ENCODE peak calls at places on chromosomes 16 and 17, in ten cellular contexts. D is tibial artery, B is cardiac muscle cell, K is 8988T, M is neural progenitor cell, N is retinal pigment epithelial cell, O is AML-193, C is NCI-H748 treated with DMSO at 0.1 percent for 48 hours, X is AG10803, S is IMR-90. E is an unnamed sample.
A peak's percentile ranks its signal among the peaks of the same experiment; 100 is the strongest.

GRCh38 chr16:4006441-4006989 is 109.7 kb downstream of the ADCY9 start:
- DNase-seq in B (no peak), K (no peak), D (no peak), M (no peak), X (no peak), C (no peak), N (no peak), O (no peak), S (peak; percentile 30), E (no peak)

GRCh38 chr17:30831663-30832437 is at the start of gene ATAD5:
- DNase-seq in S (peak; percentile 91), M (peak; percentile 89), B (peak; percentile 94), C (peak; percentile 81), O (peak; percentile 31), X (peak; percentile 90), K (peak; percentile 46), D (peak; percentile 94), N (peak; percentile 54), E (peak; percentile 93)

GRCh38 chr17:57900991-57901743 is 51.3 kb upstream of the MRPS23 start:
- DNase-seq in M (no peak), C (peak; percentile 98), B (no peak), N (no peak), O (no peak), S (no peak), X (no peak), K (no peak), D (no peak), E (no peak)

GRCh38 chr16:79776243-79776884 is 175.8 kb upstream of the MAF start:
- DNase-seq in N (no peak), D (no peak), B (peak; percentile 55), M (peak; percentile 37), X (peak; percentile 58), O (no peak), K (no peak), S (no peak), C (no peak), E (peak; percentile 52)

GRCh38 chr17:14201087-14201486 is 35.6 kb downstream of the CDRT15 start:
- DNase-seq in N (no peak), S (peak; percentile 8), X (peak; percentile 34), O (no peak), C (no peak), B (peak; percentile 44), K (no peak), M (no peak), D (no peak), E (no peak)

GRCh38 chr17:43545383-43545632 is 832 bp downstream of the ETV4 start:
- DNase-seq in B (peak; percentile 20), M (no peak), O (peak; percentile 29), C (no peak), S (peak; percentile 18), K (no peak), D (no peak), N (no peak), X (no peak), E (no peak)

GRCh38 chr16:52022177-52022576 is 524.8 kb downstream of the TOX3 start:
- DNase-seq in B (no peak), M (no peak), K (no peak), S (no peak), N (no peak), X (no peak), O (no peak), C (no peak), D (no peak), E (no peak)

GRCh38 chr16:74020086-74020670 is 276.4 kb upstream of the PSMD7 start:
- DNase-seq in X (no peak), S (no peak), B (no peak), O (no peak), C (no peak), M (peak; percentile 77), D (no peak), N (no peak), K (no peak), E (no peak)

GRCh38 chr17:38572665-38573365 is 32.9 kb downstream of the SRCIN1 start:
- DNase-seq in X (no peak), O (no peak), D (no peak), C (peak; percentile 38), N (no peak), M (peak; percentile 94), B (no peak), K (peak; percentile 82), S (no peak), E (peak; percentile 91)

GRCh38 chr16:87126403-87127025 is 190.7 kb downstream of the C16orf95 start:
- DNase-seq in B (no peak), M (no peak), N (no peak), O (no peak), S (no peak), K (no peak), D (peak; percentile 65), C (no peak), X (no peak), E (no peak)

GRCh38 chr17:546456-546855 is 168.2 kb downstream of the VPS53 start:
- DNase-seq in X (no peak), O (no peak), C (no peak), D (no peak), M (no peak), N (no peak), K (no peak), S (no peak), B (no peak), E (no peak)

GRCh38 chr17:35743911-35744328 is 9.1 kb downstream of the GAS2L2 start:
- DNase-seq in B (peak; percentile 65), N (no peak), S (peak; percentile 40), D (no peak), X (peak; percentile 24), M (peak; percentile 77), C (no peak), O (peak; percentile 73), K (peak; percentile 46), E (peak; percentile 68)

GRCh38 chr16:50335198-50335958 is 33.4 kb downstream of the BRD7 start:
- DNase-seq in M (no peak), K (no peak), X (no peak), N (no peak), S (peak; percentile 33), B (no peak), D (no peak), O (no peak), C (no peak), E (no peak)

GRCh38 chr16:24610421-24610765 is 71.0 kb downstream of the RBBP6 start:
- DNase-seq in C (no peak), B (peak; percentile 71), N (no peak), S (peak; percentile 1), K (no peak), D (no peak), X (peak; percentile 21), M (peak; percentile 63), O (no peak), E (peak; percentile 45)

GRCh38 chr16:1826691-1827573 is at the start of the genes FAHD1 and HAGH:
- DNase-seq in C (peak; percentile 75), B (peak; percentile 97), O (peak; percentile 66), N (peak; percentile 86), S (peak; percentile 94), X (peak; percentile 96), M (peak; percentile 96), D (peak; percentile 96), K (peak; percentile 90), E (peak; percentile 95)

GRCh38 chr17:1434150-1434549 is 21.9 kb downstream of the CRK start:
- DNase-seq in B (peak; percentile 45), D (no peak), X (no peak), N (peak; percentile 48), C (no peak), O (no peak), K (no peak), S (peak; percentile 57), M (no peak), E (no peak)

GRCh38 chr16:3179651-3180050 is 8.4 kb upstream of the OR1F1 start:
- DNase-seq in B (no peak), N (no peak), O (no peak), D (no peak), S (no peak), K (no peak), C (no peak), X (no peak), M (no peak), E (no peak)

GRCh38 chr16:83390759-83391158 is 417.0 kb upstream of the HSBP1 start:
- DNase-seq in X (peak; percentile 9), C (no peak), S (no peak), K (no peak), B (no peak), O (no peak), N (no peak), D (no peak), M (peak; percentile 11), E (peak; percentile 77)

GRCh38 chr16:87464691-87465300 is 28.0 kb downstream of the ZCCHC14 start:
- DNase-seq in B (peak; percentile 94), S (peak; percentile 96), D (peak; percentile 93), K (no peak), N (no peak), C (no peak), O (peak; percentile 16), M (no peak), X (peak; percentile 91), E (no peak)

GRCh38 chr16:56041556-56042140 is 149.6 kb upstream of the GNAO1 start:
- DNase-seq in O (no peak), K (no peak), N (no peak), X (no peak), S (no peak), B (no peak), M (peak; percentile 76), D (no peak), C (no peak), E (peak; percentile 78)

GRCh38 chr16:20850981-20851380 is 44.7 kb downstream of the REXO5 start:
- DNase-seq in N (no peak), O (no peak), C (no peak), M (no peak), B (peak; percentile 35), X (peak; percentile 12), K (no peak), D (no peak), S (peak; percentile 18), E (no peak)

GRCh38 chr16:67092227-67092626 is 17.5 kb upstream of the PHAF1 start:
- DNase-seq in M (no peak), B (peak; percentile 51), X (peak; percentile 85), S (peak; percentile 86), K (no peak), C (no peak), D (no peak), O (no peak), N (no peak), E (no peak)

GRCh38 chr16:83971165-83972130 is 3.4 kb downstream of the NECAB2 start:
- DNase-seq in K (no peak), S (no peak), X (no peak), B (no peak), M (peak; percentile 17), C (no peak), O (no peak), D (no peak), N (no peak), E (no peak)

GRCh38 chr17:43401293-43401692 is 2.5 kb downstream of the ARL4D start:
- DNase-seq in K (no peak), M (no peak), S (peak; percentile 88), B (peak; percentile 67), O (no peak), C (no peak), X (peak; percentile 88), D (peak; percentile 87), N (peak; percentile 89), E (no peak)

GRCh38 chr17:65888649-65889048 is 303.3 kb downstream of the CEP112 start:
- DNase-seq in M (no peak), O (no peak), X (peak; percentile 78), K (no peak), B (peak; percentile 87), C (no peak), N (peak; percentile 9), S (peak; percentile 66), D (no peak), E (peak; percentile 73)

GRCh38 chr16:72172105-72173034 is at the start of gene PMFBP1:
- DNase-seq in O (peak; percentile 95), S (peak; percentile 59), K (no peak), N (no peak), D (no peak), C (no peak), B (peak; percentile 87), M (no peak), X (peak; percentile 66), E (peak; percentile 79)

GRCh38 chr17:70767102-70767701 is 597.9 kb downstream of the KCNJ2 start:
- DNase-seq in K (no peak), M (peak; percentile 53), S (peak; percentile 59), N (peak; percentile 13), O (peak; percentile 37), C (peak; percentile 73), X (peak; percentile 47), D (no peak), B (peak; percentile 72), E (peak; percentile 31)

GRCh38 chr16:9257843-9258242 is 166.4 kb downstream of the HAPSTR1 start:
- DNase-seq in K (no peak), X (no peak), B (no peak), C (no peak), S (no peak), M (no peak), D (no peak), O (no peak), N (no peak), E (no peak)

E was measured in mesendoderm.